ENCODE peak calls at places on chromosome 5, in eight cellular contexts. J is A673, C is fibroblast of lung, R is HL-60, G is transverse colon, F is PC-3, N is fibroblast of villous mesenchyme, D is prostate gland. B is an unnamed sample.

GRCh38 chr5:10018670-10019069 is 231.0 kb downstream of the ATPSCKMT start:
- DNase-seq in F (peak; percentile 90), J (no peak), R (no peak), D (no peak), C (peak; percentile 96), G (no peak), N (peak; percentile 97), B (peak; percentile 88)

GRCh38 chr5:102762095-102762534 is 7.0 kb downstream of the PAM start:
- DNase-seq in N (peak; percentile 46), J (peak; percentile 43), C (peak; percentile 65), F (peak; percentile 72), D (no peak), G (no peak), R (no peak), B (peak; percentile 73)

GRCh38 chr5:7871560-7872113 is 2.7 kb downstream of the MTRR start:
- DNase-seq in C (no peak), R (no peak), J (no peak), F (no peak), G (peak; percentile 24), D (no peak), N (no peak), B (no peak)

GRCh38 chr5:68287976-68288755 is 72.6 kb downstream of the PIK3R1 start:
- DNase-seq in N (peak; percentile 61), G (peak; percentile 66), R (no peak), J (peak; percentile 70), F (peak; percentile 28), C (peak; percentile 66), D (peak; percentile 70), B (peak; percentile 59)

GRCh38 chr5:73828465-73828864 is 202.5 kb downstream of the ARHGEF28 start:
- DNase-seq in R (no peak), J (no peak), F (no peak), G (no peak), N (no peak), D (no peak), C (no peak), B (no peak)

GRCh38 chr5:10301842-10302610 is 5.7 kb downstream of the CMBL start:
- DNase-seq in F (peak; percentile 96), J (no peak), N (peak; percentile 14), C (peak; percentile 42), D (peak; percentile 91), G (peak; percentile 94), R (no peak), B (no peak)

GRCh38 chr5:136200130-136200529 is 7.2 kb upstream of the SMIM32 start:
- DNase-seq in J (no peak), C (no peak), R (no peak), D (no peak), N (no peak), F (no peak), G (no peak), B (no peak)

GRCh38 chr5:39898731-39899130 is 474.0 kb upstream of the DAB2 start:
- DNase-seq in N (peak; percentile 29), J (no peak), R (no peak), C (peak; percentile 6), F (no peak), D (no peak), G (no peak), B (peak; percentile 41)

GRCh38 chr5:178118345-178118744 is 5.0 kb downstream of the N4BP3 start:
- DNase-seq in J (no peak), F (no peak), G (no peak), C (no peak), D (no peak), N (no peak), R (no peak), B (no peak)
- H3K4me3 ChIP-seq in J (no peak overlapping the region), F (no peak overlapping the region), G (no peak overlapping the region), C (no peak overlapping the region), D (no peak overlapping the region), N (no peak overlapping the region), R (no peak overlapping the region), B (no peak overlapping the region)

GRCh38 chr5:141342773-141343172 is 856 bp upstream of the PCDHGA3 start:
- DNase-seq in J (no peak), F (no peak), D (no peak), N (no peak), G (no peak), C (no peak), R (no peak), B (no peak)

GRCh38 chr5:141343242-141343952 is at the start of gene PCDHGA3:
- DNase-seq in F (no peak), J (peak; percentile 41), D (no peak), G (no peak), C (peak; percentile 65), R (no peak), N (peak; percentile 61), B (peak; percentile 61)

GRCh38 chr5:141343953-141344463 is 379 bp downstream of the PCDHGA3 start:
- DNase-seq in F (no peak), J (no peak), N (no peak), R (no peak), D (no peak), C (no peak), G (no peak), B (no peak)

DNA sequence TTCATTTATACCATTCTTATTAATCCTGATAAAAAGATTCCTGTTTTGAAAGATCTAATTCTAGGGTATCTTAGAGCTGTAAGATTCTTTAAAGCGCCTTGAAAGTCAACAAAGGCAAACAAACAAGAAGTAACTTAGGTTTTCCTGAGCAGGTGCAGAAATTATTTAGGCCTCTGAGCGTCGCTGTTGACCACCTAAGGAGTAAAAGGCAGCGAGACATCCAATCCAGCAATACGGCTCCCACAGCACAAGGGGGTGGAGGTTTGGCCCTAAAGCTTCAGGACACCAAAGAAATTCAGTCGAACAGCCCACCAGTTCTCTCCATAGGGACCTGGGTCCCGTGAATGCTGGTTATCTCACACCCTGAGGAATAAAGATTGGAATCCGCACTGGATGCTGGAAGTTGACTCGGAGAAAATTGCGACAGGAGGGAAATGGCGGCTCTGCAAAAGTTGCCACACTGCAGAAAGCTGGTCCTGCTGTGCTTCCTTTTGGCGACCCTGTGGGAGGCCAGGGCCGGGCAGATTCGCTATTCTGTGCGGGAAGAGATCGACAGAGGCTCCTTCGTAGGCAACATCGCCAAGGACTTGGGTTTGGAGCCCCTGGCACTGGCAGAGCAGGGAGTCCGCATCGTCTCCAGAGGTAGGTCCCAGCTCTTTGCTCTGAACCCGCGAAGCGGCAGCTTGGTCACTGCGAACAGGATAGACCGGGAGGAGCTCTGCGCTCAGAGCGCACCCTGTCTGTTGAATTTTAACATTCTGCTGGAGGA is at the start of gene PCDHGA2:
- DNase-seq in F (peak; percentile 12), C (peak; percentile 48), R (no peak), N (peak; percentile 61), J (peak; percentile 65), D (no peak), G (no peak), B (peak; percentile 59)
- TF ChIP-seq CTCF in F (peak; percentile 12), C (peak; percentile 64), R (no peak), N (peak; percentile 62), J (peak; percentile 55), D (no peak), G (no peak), B (peak; percentile 63)

GRCh38 chr5:43192558-43193170 is 639 bp downstream of the NIM1K start:
- DNase-seq in R (no peak), D (no peak), N (peak; percentile 28), J (peak; percentile 22), F (peak; percentile 29), G (peak; percentile 16), C (peak; percentile 28), B (peak; percentile 57)

GRCh38 chr5:43191740-43192557 is at the start of gene NIM1K:
- DNase-seq in R (no peak), C (peak; percentile 48), J (peak; percentile 24), N (peak; percentile 36), G (peak; percentile 62), F (peak; percentile 30), D (peak; percentile 26), B (peak; percentile 31)

GRCh38 chr5:43195670-43196265 is 3.7 kb downstream of the NIM1K start:
- DNase-seq in J (no peak), D (no peak), F (no peak), G (no peak), C (no peak), N (no peak), R (no peak), B (no peak)

GRCh38 chr5:43193171-43193951 is 1.3 kb downstream of the NIM1K start:
- DNase-seq in J (peak; percentile 86), F (peak; percentile 87), R (peak; percentile 87), C (peak; percentile 90), N (peak; percentile 91), D (no peak), G (no peak), B (peak; percentile 96)

DNA sequence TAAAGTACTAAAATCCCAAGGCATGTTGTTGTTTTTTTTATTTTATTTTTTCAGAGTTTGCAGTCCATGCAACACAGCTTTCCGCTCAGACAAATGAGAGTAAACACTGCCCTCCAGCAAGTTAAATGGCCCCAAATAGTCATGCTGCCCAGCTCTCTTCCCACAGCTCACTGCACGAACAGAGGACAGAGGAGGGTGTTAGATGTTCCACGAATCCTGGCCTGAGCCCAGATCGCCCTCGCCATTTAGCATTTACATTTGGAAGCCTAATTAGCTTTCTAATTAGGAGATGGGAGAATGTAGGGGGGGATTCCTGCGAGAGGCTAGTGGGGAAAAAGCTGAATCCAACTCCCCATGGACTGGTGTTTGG is 1.9 kb downstream of the NIM1K start:
- DNase-seq in D (no peak), N (no peak), G (no peak), J (no peak), R (no peak), C (no peak), F (no peak), B (no peak)
- H3K4me3 ChIP-seq in D (no peak overlapping the region), N (peak overlapping the region; percentile 62), G (peak overlapping the region; percentile 71), J (peak overlapping the region; percentile 47), R (no peak overlapping the region), C (peak overlapping the region; percentile 73), F (peak overlapping the region; percentile 71), B (no peak overlapping the region)

DNA sequence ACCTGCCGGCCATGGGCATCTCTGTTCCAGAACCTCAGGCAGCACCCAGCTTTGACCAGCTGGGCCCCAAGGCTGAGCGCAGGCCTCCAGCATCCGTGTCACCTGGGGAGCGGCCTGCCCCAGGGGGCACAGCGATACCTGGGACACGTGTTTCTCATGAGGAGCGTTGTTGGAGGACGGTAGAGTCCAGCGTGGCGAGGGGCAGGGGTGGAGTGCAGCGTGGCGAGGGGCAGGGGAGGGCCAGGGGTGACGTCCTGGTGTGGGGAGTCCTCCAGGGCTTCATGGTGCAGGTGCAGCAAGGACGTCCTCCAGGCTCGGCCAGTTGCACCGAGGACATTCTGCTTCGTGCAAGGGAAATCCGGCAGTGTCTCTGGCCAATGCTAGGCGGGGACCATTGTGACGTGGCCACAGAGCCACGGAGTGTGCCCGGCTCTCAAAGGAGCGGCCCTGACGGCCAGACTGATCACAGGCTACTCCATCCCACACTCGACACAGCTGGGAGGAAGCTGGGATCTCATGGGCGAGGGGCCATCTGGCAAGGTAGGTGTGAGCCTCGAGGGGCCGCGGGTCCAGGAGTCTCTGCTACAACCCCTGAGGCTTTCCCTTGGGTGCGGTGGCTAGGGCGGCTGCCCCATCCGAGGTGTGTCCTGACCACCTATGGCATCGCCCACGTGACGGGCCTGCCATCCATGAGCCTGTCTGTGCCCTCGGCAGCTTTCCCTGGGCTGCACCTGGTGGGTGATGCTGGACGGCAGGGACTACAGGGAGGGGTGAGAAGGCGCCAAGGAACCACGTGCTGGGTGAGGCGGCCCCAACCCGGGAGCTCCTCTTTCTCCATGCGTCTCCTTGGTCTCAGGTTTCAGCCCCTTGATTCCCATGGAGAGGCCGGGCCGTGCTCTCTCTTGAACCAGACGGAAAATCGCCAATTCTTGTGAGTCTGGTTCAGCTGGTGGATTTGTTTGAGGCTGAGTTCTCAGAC is 33.8 kb downstream of the SLC9A3 start:
- DNase-seq in J (no peak), G (no peak), C (no peak), R (no peak), F (no peak), D (no peak), N (no peak), B (no peak)
- TF ChIP-seq CTCF in J (no peak), G (no peak), C (no peak), R (no peak), F (no peak), D (no peak), N (no peak), B (no peak)

GRCh38 chr5:176450077-176450476 is 1.9 kb downstream of the FAF2 start:
- DNase-seq in J (no peak), R (no peak), C (no peak), N (no peak), F (no peak), D (no peak), G (no peak), B (no peak)
- H3K4me3 ChIP-seq in J (peak overlapping the region; percentile 99), R (no peak overlapping the region), C (peak overlapping the region; percentile 100), N (no peak overlapping the region), F (peak overlapping the region; percentile 87), D (no peak overlapping the region), G (no peak overlapping the region), B (no peak overlapping the region)

B was measured in choroid plexus epithelial cell.